ENCODE peak calls at places on chromosomes 13 and 19, in eight cellular contexts. W, A, K, T, D, L, P and C are unnamed samples.

GRCh38 chr19:3285647-3286176 is 61.3 kb downstream of the CELF5 start:
- DNase-seq in W (no peak), A (peak; percentile 28), K (peak; percentile 95), T (no peak), D (no peak), L (no peak), P (no peak), C (no peak)

GRCh38 chr13:104286566-104287290 is 1220.5 kb upstream of the SLC10A2 start:
- DNase-seq in W (no peak), A (no peak), K (no peak), T (no peak), D (no peak), L (no peak), P (no peak), C (no peak)

GRCh38 chr19:50203281-50204080 is at the start of gene MYH14:
- DNase-seq in W (peak; percentile 98), A (peak; percentile 30), K (peak; percentile 92), T (no peak), D (peak; percentile 87), L (peak; percentile 96), P (peak; percentile 4), C (no peak)

GRCh38 chr13:45333973-45334922 is 6.7 kb downstream of the TPT1 start:
- DNase-seq in W (no peak), A (peak; percentile 49), K (peak; percentile 18), T (no peak), D (no peak), L (peak; percentile 37), P (peak; percentile 47), C (no peak)

GRCh38 chr13:74047925-74048324 is 86.3 kb downstream of the KLF12 start:
- DNase-seq in W (peak; percentile 17), A (no peak), K (peak; percentile 52), T (no peak), D (no peak), L (peak; percentile 30), P (no peak), C (no peak)

GRCh38 chr13:20130012-20130411 is 30.8 kb downstream of the GJA3 start:
- DNase-seq in W (no peak), A (no peak), K (no peak), T (no peak), D (no peak), L (no peak), P (no peak), C (no peak)

GRCh38 chr13:102038787-102039186 is 363.1 kb downstream of the FGF14 start:
- DNase-seq in W (no peak), A (no peak), K (no peak), T (no peak), D (no peak), L (no peak), P (no peak), C (no peak)

GRCh38 chr13:107144432-107144831 is 576.5 kb upstream of the ARGLU1 start:
- DNase-seq in W (no peak), A (peak; percentile 0), K (no peak), T (no peak), D (no peak), L (no peak), P (no peak), C (no peak)

GRCh38 chr19:15733895-15734294 is 3.9 kb upstream of the OR10H3 start:
- DNase-seq in W (no peak), A (no peak), K (no peak), T (no peak), D (no peak), L (no peak), P (no peak), C (no peak)

GRCh38 chr19:10116085-10116865 is 3.4 kb downstream of the EIF3G start:
- DNase-seq in W (no peak), A (no peak), K (no peak), T (no peak), D (no peak), L (no peak), P (no peak), C (no peak)

GRCh38 chr19:16157601-16158000 is 14.1 kb downstream of the HSH2D start:
- DNase-seq in W (no peak), A (no peak), K (no peak), T (no peak), D (no peak), L (no peak), P (no peak), C (no peak)

GRCh38 chr13:105642511-105642958 is 892.9 kb downstream of the EFNB2 start:
- DNase-seq in W (no peak), A (no peak), K (no peak), T (no peak), D (no peak), L (no peak), P (peak; percentile 46), C (peak; percentile 65)

GRCh38 chr19:33248954-33249613 is 23.4 kb upstream of the SLC7A10 start:
- DNase-seq in W (no peak), A (no peak), K (no peak), T (no peak), D (no peak), L (peak; percentile 46), P (no peak), C (no peak)

GRCh38 chr13:88097541-88097940 is 426.4 kb downstream of the SLITRK5 start:
- DNase-seq in W (no peak), A (no peak), K (no peak), T (no peak), D (no peak), L (no peak), P (no peak), C (no peak)
- H3K4me3 ChIP-seq in W (no peak overlapping the region), A (no peak overlapping the region), K (no peak overlapping the region), T (no peak overlapping the region), D (no peak overlapping the region), L (no peak overlapping the region), P (no peak overlapping the region), C (no peak overlapping the region)

GRCh38 chr13:110562696-110563462 is 1.4 kb upstream of the RAB20 start:
- DNase-seq in W (no peak), A (no peak), K (peak; percentile 36), T (no peak), D (no peak), L (peak; percentile 63), P (no peak), C (no peak)
- H3K4me3 ChIP-seq in W (peak overlapping the region; percentile 76), A (peak overlapping the region; percentile 86), K (no peak overlapping the region), T (peak overlapping the region; percentile 59), D (peak overlapping the region; percentile 92), L (peak overlapping the region; percentile 67), P (no peak overlapping the region), C (peak overlapping the region; percentile 57)

DNA sequence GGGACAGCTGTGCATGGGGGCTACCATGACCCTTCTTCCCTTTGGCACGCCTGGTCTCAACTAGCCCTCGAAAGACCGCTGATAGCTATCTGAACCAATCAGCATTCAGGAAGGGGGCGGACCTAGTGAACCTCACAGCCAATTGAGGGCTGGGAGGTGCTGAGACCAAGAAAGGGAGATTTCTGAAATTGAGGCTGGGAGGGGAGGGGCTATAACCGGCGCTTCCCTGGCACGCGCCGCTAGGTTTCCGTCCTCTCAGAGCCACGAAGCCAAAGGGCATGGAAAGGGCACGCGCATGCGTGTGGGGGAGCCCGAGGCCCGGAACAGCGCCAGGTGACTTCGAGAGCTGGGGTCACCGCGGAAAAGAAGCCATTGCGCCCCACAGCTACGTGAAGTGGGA is 4.2 kb upstream of the PAFAH1B3 start:
- DNase-seq in W (no peak), A (no peak), K (no peak), T (no peak), D (no peak), L (no peak), P (no peak), C (no peak)
- H3K4me3 ChIP-seq in W (no peak overlapping the region), A (no peak overlapping the region), K (no peak overlapping the region), T (no peak overlapping the region), D (no peak overlapping the region), L (no peak overlapping the region), P (no peak overlapping the region), C (no peak overlapping the region)

DNA sequence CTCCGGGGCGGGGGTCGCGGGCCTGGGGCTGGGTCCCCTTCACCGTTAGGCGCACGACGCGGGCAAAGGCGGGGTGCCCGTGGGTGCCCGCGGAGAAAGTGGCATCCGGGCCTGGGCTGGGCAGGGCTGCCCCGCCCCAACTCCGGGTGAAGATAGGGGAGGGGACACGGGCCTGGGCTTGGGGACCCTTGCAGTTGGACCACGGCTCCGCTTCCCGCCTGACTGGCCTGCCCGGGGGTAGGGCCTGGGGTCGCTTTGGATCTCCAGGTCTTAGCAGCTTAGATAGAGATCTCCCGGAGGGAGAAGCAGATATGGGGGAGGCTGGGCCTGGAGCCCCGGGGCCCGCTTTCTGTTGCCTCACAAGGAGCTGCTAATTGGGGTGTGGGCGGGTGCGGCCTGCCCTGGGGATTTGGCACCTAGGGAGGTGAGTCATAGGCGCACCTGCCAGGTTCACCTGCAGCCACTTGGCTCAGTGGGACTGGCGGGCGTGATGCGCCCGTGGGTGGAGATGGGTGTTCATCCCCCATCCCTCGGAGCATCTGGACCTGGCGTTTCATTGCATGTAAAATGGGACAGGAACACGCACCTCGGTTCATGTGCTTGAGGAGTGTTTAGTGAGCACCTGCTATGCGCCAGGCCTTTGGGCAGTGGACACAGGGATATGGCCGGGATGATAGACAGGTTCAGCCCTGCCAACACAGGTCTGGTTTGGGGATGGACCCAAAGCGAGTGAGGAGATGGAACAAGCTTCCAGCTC is 628 bp downstream of the MAP1S start:
- DNase-seq in W (no peak), A (no peak), K (peak; percentile 38), T (no peak), D (no peak), L (peak; percentile 70), P (no peak), C (no peak)
- H3K4me3 ChIP-seq in W (peak overlapping the region; percentile 99), A (peak overlapping the region; percentile 93), K (peak overlapping the region; percentile 90), T (peak overlapping the region; percentile 98), D (peak overlapping the region; percentile 96), L (peak overlapping the region; percentile 86), P (peak overlapping the region; percentile 79), C (peak overlapping the region; percentile 86)

GRCh38 chr19:43784981-43785808 is 4.4 kb upstream of the KCNN4 start:
- DNase-seq in W (peak; percentile 75), A (peak; percentile 74), K (peak; percentile 79), T (peak; percentile 65), D (no peak), L (peak; percentile 78), P (peak; percentile 57), C (peak; percentile 69)
- H3K4me3 ChIP-seq in W (no peak overlapping the region), A (no peak overlapping the region), K (no peak overlapping the region), T (no peak overlapping the region), D (no peak overlapping the region), L (no peak overlapping the region), P (no peak overlapping the region), C (no peak overlapping the region)

DNA sequence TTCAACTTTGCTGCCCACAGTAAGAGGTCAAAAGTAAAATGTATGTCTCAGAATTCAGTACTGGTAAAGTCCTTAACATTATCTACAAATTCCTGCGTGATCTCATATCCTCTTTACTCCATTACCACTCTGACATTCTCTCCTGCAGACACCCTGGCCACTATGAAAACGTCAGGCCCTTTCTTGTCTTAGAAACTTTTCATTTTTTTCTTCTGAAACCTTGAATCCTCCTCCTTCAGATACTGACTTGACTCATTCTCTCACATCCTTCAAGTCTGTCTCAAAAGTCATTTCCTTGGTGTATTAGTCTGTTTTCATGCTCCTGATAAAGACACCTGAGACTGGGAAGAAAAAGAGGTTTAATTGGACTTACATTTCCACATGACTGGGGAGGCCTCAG is 262.3 kb downstream of the POU4F1 start:
- DNase-seq in W (no peak), A (no peak), K (no peak), T (peak; percentile 29), D (no peak), L (no peak), P (no peak), C (no peak)
- H3K4me3 ChIP-seq in W (no peak overlapping the region), A (no peak overlapping the region), K (no peak overlapping the region), T (no peak overlapping the region), D (no peak overlapping the region), L (no peak overlapping the region), P (no peak overlapping the region), C (no peak overlapping the region)

GRCh38 chr13:26412263-26412662 is 145.2 kb upstream of the WASF3 start:
- DNase-seq in W (no peak), A (peak; percentile 1), K (no peak), T (no peak), D (no peak), L (peak; percentile 81), P (no peak), C (no peak)

GRCh38 chr13:26412961-26413716 is 144.3 kb upstream of the WASF3 start:
- DNase-seq in W (no peak), A (no peak), K (no peak), T (no peak), D (no peak), L (no peak), P (no peak), C (no peak)
- H3K4me3 ChIP-seq in W (no peak overlapping the region), A (no peak overlapping the region), K (no peak overlapping the region), T (no peak overlapping the region), D (no peak overlapping the region), L (no peak overlapping the region), P (no peak overlapping the region), C (no peak overlapping the region)